ENCODE peak calls at places on chromosomes 1 and 21, in seven cellular contexts. E, G, W, J, Y, K and L are unnamed samples.

GRCh38 chr1:45643978-45644377 is 20.1 kb upstream of the CCDC17 start:
- DNase-seq in E (no peak), G (no peak), W (no peak), J (no peak), Y (no peak), K (no peak), L (no peak)

GRCh38 chr1:71494163-71494562 is 413.3 kb upstream of the ZRANB2 start:
- DNase-seq in E (no peak), G (no peak), W (no peak), J (no peak), Y (no peak), K (no peak), L (no peak)

GRCh38 chr1:40944841-40945430 is 34.6 kb upstream of the CTPS1 start:
- DNase-seq in E (no peak), G (no peak), W (no peak), J (no peak), Y (no peak), K (no peak), L (peak; percentile 43)

GRCh38 chr1:21618059-21618458 is 51.1 kb downstream of the RAP1GAP start:
- DNase-seq in E (no peak), G (no peak), W (no peak), J (no peak), Y (no peak), K (no peak), L (no peak)

GRCh38 chr1:97136971-97137370 is 415.4 kb downstream of the PTBP2 start:
- DNase-seq in E (no peak), G (no peak), W (no peak), J (no peak), Y (no peak), K (no peak), L (no peak)

GRCh38 chr1:70863256-70863655 is 184.4 kb downstream of the PTGER3 start:
- DNase-seq in E (no peak), G (no peak), W (no peak), J (no peak), Y (no peak), K (no peak), L (no peak)

GRCh38 chr1:88768187-88768586 is 84.1 kb downstream of the PKN2 start:
- DNase-seq in E (no peak), G (no peak), W (no peak), J (peak; percentile 28), Y (no peak), K (no peak), L (no peak)

GRCh38 chr21:44923481-44924084 is 2.9 kb upstream of the ITGB2 start:
- DNase-seq in E (no peak), G (no peak), W (no peak), J (no peak), Y (no peak), K (no peak), L (no peak)

GRCh38 chr1:53133261-53134041 is 9.0 kb downstream of the SLC1A7 start:
- DNase-seq in E (no peak), G (no peak), W (no peak), J (no peak), Y (no peak), K (no peak), L (no peak)

GRCh38 chr21:33584455-33584854 is 4.0 kb downstream of the DONSON start:
- DNase-seq in E (no peak), G (no peak), W (no peak), J (no peak), Y (no peak), K (no peak), L (no peak)

GRCh38 chr1:3369437-3370076 is 84.9 kb upstream of the ARHGEF16 start:
- DNase-seq in E (no peak), G (no peak), W (no peak), J (no peak), Y (peak; percentile 2), K (no peak), L (peak; percentile 78)

GRCh38 chr1:113783254-113784103 is 24.2 kb upstream of the PHTF1 start:
- DNase-seq in E (no peak), G (no peak), W (no peak), J (peak; percentile 10), Y (peak; percentile 14), K (peak; percentile 17), L (peak; percentile 36)

GRCh38 chr21:31429500-31429899 is 85.4 kb upstream of the TIAM1 start:
- DNase-seq in E (no peak), G (no peak), W (no peak), J (no peak), Y (no peak), K (no peak), L (no peak)

GRCh38 chr1:21857142-21857839 is 45.2 kb downstream of the LDLRAD2 start:
- DNase-seq in E (no peak), G (no peak), W (no peak), J (no peak), Y (peak; percentile 2), K (no peak), L (no peak)

GRCh38 chr1:1004780-1005697 is 5.1 kb upstream of the HES4 start:
- DNase-seq in E (peak; percentile 50), G (no peak), W (no peak), J (peak; percentile 76), Y (peak; percentile 61), K (no peak), L (peak; percentile 66)

GRCh38 chr1:184388671-184389292 is 2.0 kb downstream of the C1orf21 start:
- DNase-seq in E (no peak), G (no peak), W (no peak), J (no peak), Y (no peak), K (no peak), L (no peak)

GRCh38 chr1:239943761-239944160 is 147.9 kb upstream of the FMN2 start:
- DNase-seq in E (no peak), G (no peak), W (no peak), J (no peak), Y (no peak), K (no peak), L (no peak)

GRCh38 chr1:165562576-165562975 is 18.8 kb downstream of the LRRC52 start:
- DNase-seq in E (no peak), G (no peak), W (no peak), J (no peak), Y (no peak), K (no peak), L (no peak)

GRCh38 chr1:208885046-208885445 is 640.9 kb upstream of the PLXNA2 start:
- DNase-seq in E (no peak), G (no peak), W (no peak), J (no peak), Y (no peak), K (no peak), L (no peak)

GRCh38 chr21:20728691-20729090 is 269.5 kb upstream of the NCAM2 start:
- DNase-seq in E (no peak), G (no peak), W (no peak), J (no peak), Y (no peak), K (no peak), L (no peak)

GRCh38 chr1:90727917-90728655 is 11.0 kb upstream of the BARHL2 start:
- DNase-seq in E (no peak), G (no peak), W (no peak), J (no peak), Y (no peak), K (no peak), L (no peak)

GRCh38 chr1:178870944-178871343 is at the start of gene ANGPTL1:
- DNase-seq in E (no peak), G (peak; percentile 45), W (no peak), J (peak; percentile 40), Y (peak; percentile 64), K (no peak), L (peak; percentile 73)

GRCh38 chr1:178232108-178232507 is 138.2 kb downstream of the RASAL2 start:
- DNase-seq in E (no peak), G (no peak), W (no peak), J (no peak), Y (no peak), K (no peak), L (no peak)

GRCh38 chr21:42282021-42282420 is 33.2 kb downstream of the TFF3 start:
- DNase-seq in E (no peak), G (no peak), W (no peak), J (no peak), Y (no peak), K (no peak), L (no peak)
- H2BK120ac ChIP-seq in E (no peak overlapping the region), G (no peak overlapping the region), W (no peak overlapping the region), J (no peak overlapping the region), Y (no peak overlapping the region), K (no peak overlapping the region), L (no peak overlapping the region)

DNA sequence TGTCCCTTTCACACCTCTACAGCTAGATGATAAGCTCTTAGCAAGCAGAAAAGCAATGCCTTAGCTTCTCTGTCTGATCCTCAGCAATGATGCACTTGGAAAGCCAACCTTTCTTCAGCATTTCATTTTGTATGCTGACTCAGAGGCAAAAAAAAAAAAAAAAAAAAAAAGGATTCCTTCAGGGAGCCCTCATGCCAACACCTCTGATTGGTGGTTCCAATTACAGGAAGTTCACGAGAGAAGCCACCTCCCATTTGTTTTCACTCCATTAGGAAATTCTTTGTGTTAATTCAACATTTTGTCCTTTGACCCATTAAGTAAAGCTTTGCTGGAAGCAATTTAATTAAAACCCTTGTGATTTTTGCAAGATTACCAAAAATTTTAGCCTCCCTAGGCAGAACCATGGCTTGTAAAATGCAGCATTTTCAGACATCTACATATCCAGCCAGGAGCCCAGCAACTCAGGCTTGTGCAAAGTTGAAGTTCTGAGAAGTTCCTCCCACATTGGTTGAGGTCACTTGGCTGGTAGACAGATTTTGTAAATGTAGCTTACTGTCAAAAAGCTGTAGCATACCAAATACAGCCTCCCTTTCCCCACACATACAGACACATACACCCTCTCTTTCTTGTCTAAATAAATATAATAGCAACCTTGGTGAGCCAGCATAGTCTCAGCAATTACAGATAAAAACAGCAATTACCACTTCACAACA is 27.1 kb upstream of the VTCN1 start:
- DNase-seq in E (no peak), G (no peak), W (no peak), J (peak; percentile 71), Y (peak; percentile 3), K (no peak), L (no peak)
- H2BK120ac ChIP-seq in E (no peak overlapping the region), G (no peak overlapping the region), W (no peak overlapping the region), J (no peak overlapping the region), Y (no peak overlapping the region), K (no peak overlapping the region), L (no peak overlapping the region)

DNA sequence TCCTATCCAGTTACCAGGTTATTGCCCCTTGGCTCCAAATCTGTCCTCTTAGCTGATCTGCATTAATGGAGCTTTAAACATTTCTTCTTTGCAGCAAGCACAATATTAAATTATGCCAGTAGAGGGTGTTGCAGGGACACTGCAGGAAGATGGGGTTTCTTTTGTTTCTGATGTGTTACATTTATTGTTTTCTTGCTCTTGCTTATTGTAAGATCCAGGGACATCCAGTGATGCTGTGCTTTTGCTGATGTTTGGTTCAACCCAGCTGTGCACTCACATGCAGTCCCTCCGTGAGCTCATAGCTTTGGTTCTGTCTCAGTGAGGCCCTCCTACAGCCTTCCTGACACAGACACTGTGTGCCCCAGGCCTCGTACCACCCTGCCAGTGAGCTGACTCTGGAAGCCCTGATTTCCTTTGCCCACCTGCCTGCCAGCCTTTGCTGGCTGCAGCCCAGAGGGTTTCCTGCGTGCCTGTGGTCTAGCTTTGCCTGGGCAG is 103.5 kb downstream of the RABGAP1L start:
- DNase-seq in E (peak; percentile 33), G (peak; percentile 31), W (peak; percentile 55), J (peak; percentile 46), Y (peak; percentile 59), K (no peak), L (peak; percentile 65)
- H2BK120ac ChIP-seq in E (no peak overlapping the region), G (no peak overlapping the region), W (no peak overlapping the region), J (no peak overlapping the region), Y (no peak overlapping the region), K (no peak overlapping the region), L (no peak overlapping the region)

DNA sequence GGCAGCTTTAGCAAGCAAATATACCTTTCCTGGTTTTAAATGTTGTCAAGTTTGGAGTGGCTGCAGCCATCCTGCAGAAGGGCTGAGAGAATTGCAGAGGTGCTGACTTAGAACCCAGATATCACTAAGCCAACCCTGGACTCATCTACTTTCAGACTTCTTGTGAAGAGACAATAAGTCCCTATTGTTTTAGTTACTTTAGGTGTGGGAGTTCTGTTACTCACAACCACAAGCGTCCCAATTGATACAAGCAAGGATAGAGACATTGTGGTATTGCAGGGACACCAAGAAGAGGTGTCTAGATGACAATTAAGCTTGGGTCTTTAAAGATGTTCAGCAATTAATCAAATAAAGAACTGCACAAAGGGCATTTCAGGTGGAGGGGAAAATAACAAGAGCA is 8.8 kb upstream of the ETV3 start:
- DNase-seq in E (no peak), G (no peak), W (no peak), J (no peak), Y (no peak), K (no peak), L (no peak)
- H2BK120ac ChIP-seq in E (no peak overlapping the region), G (no peak overlapping the region), W (no peak overlapping the region), J (no peak overlapping the region), Y (no peak overlapping the region), K (no peak overlapping the region), L (no peak overlapping the region)